ENCODE peak calls at places on chromosomes 2 and 18, in nine cellular contexts. Z is heart left ventricle, Q is upper lobe of left lung, C is neural progenitor cell, V is OCI-LY7, Y is hepatocyte, E is mesenchymal stem cell, P is Peyer's patch, B is GM23248. S is an unnamed sample. For H3K4me1, the result is how much of the 10 kb centered on the place peaks cover.

GRCh38 chr2:196459539-196459938 is 180.0 kb upstream of the CCDC150 start:
- DNase-seq in C (no peak), Y (no peak), Z (no peak), V (no peak), Q (no peak), E (peak), P (no peak), B (no peak), S (no peak)

GRCh38 chr2:162155093-162155492 is 3.0 kb upstream of the GCG start:
- DNase-seq in Q (no peak), B (no peak), E (no peak), C (no peak), V (no peak), Z (no peak), Y (no peak), P (no peak), S (no peak)

GRCh38 chr2:96927420-96928171 is 57.7 kb upstream of the SEMA4C start:
- DNase-seq in E (no peak), B (peak), Z (peak), Y (peak), V (no peak), P (no peak), C (no peak), Q (peak), S (peak)

GRCh38 chr2:180707867-180708205 is 272.6 kb upstream of the UBE2E3 start:
- DNase-seq in Y (peak), V (no peak), B (peak), E (peak), Z (no peak), P (no peak), Q (no peak), C (peak), S (peak)

GRCh38 chr18:48795696-48796095 is 155.1 kb downstream of the SMAD7 start:
- DNase-seq in Z (no peak), V (no peak), E (no peak), C (no peak), Q (no peak), B (no peak), P (no peak), Y (no peak), S (no peak)

GRCh38 chr18:72119082-72119481 is 425.1 kb downstream of the CBLN2 start:
- DNase-seq in B (no peak), C (no peak), E (no peak), Z (no peak), P (no peak), Q (no peak), V (no peak), Y (no peak), S (no peak)

GRCh38 chr2:197198890-197199289 is 111.7 kb downstream of the ANKRD44 start:
- DNase-seq in C (no peak), Z (peak), Q (peak), Y (no peak), P (peak), E (no peak), B (no peak), V (peak), S (no peak)

GRCh38 chr2:32485399-32485798 is 128.6 kb downstream of the BIRC6 start:
- DNase-seq in P (no peak), B (peak), V (no peak), E (no peak), C (no peak), Y (no peak), Z (no peak), Q (no peak), S (no peak)

GRCh38 chr2:171523969-171524401 is 1.7 kb downstream of the CYBRD1 start:
- DNase-seq in V (no peak), Z (no peak), B (peak), C (peak), Y (peak), Q (peak), P (no peak), E (no peak), S (no peak)

GRCh38 chr2:140117371-140117770 is 1337.2 kb upstream of the NXPH2 start:
- DNase-seq in B (no peak), E (no peak), Q (no peak), C (no peak), P (no peak), V (no peak), Z (no peak), Y (peak), S (no peak)

GRCh38 chr2:60707750-60708371 is 48.2 kb upstream of the PAPOLG start:
- DNase-seq in C (peak), P (no peak), Q (no peak), B (peak), Y (peak), V (peak), Z (no peak), E (peak), S (no peak)

GRCh38 chr18:30522288-30522929 is 520.1 kb downstream of the DSC3 start:
- DNase-seq in Y (no peak), V (no peak), P (no peak), Q (no peak), B (no peak), E (no peak), Z (no peak), C (no peak), S (no peak)

GRCh38 chr2:127619901-127620705 is 25.9 kb upstream of the GPR17 start:
- DNase-seq in Z (no peak), V (no peak), E (no peak), Y (peak), C (no peak), Q (peak), B (no peak), P (peak), S (peak)

GRCh38 chr2:150732064-150732463 is 244.6 kb upstream of the RND3 start:
- DNase-seq in C (no peak), P (no peak), Y (no peak), Z (no peak), V (no peak), B (peak), Q (no peak), E (peak), S (no peak)

GRCh38 chr18:47260138-47260923 is 8.9 kb upstream of the SKOR2 start:
- DNase-seq in Z (peak), B (peak), C (peak), Y (peak), P (no peak), V (no peak), Q (peak), E (peak), S (peak)

GRCh38 chr18:48592540-48592939 is 53.7 kb downstream of the CTIF start:
- DNase-seq in V (no peak), C (peak), P (no peak), Z (no peak), B (no peak), E (no peak), Y (no peak), Q (no peak), S (no peak)

GRCh38 chr2:137969418-137969765 is 5.1 kb downstream of the HNMT start:
- DNase-seq in C (no peak), E (peak), Z (no peak), P (no peak), Q (peak), V (no peak), B (peak), Y (no peak), S (no peak)

GRCh38 chr2:100953406-100954043 is 48.6 kb upstream of the RPL31 start:
- DNase-seq in P (no peak), B (no peak), C (no peak), V (no peak), E (no peak), Y (no peak), Z (no peak), Q (no peak), S (no peak)

GRCh38 chr18:76387608-76388007 is 107.4 kb downstream of the ZNF516 start:
- DNase-seq in Y (no peak), Q (peak), E (no peak), C (no peak), B (no peak), V (no peak), Z (no peak), P (no peak), S (no peak)

GRCh38 chr2:10924441-10924840 is 12.7 kb downstream of the KCNF1 start:
- DNase-seq in Z (no peak), B (no peak), V (no peak), P (no peak), Y (no peak), Q (no peak), C (no peak), E (no peak), S (no peak)

GRCh38 chr2:223012291-223012690 is 39.7 kb upstream of the KCNE4 start:
- DNase-seq in V (no peak), B (no peak), Y (no peak), Q (no peak), E (no peak), Z (no peak), C (no peak), P (no peak), S (no peak)

GRCh38 chr18:75344615-75345014 is 82.9 kb downstream of the SMIM21 start:
- DNase-seq in Y (no peak), E (no peak), C (no peak), P (no peak), B (no peak), Q (no peak), Z (no peak), V (no peak), S (no peak)

GRCh38 chr18:21463718-21464117 is 136.8 kb downstream of the ESCO1 start:
- DNase-seq in Y (no peak), Z (no peak), C (no peak), B (no peak), V (no peak), P (no peak), Q (no peak), E (no peak), S (no peak)

GRCh38 chr2:218387369-218388194 is 5.5 kb downstream of the SLC11A1 start:
- DNase-seq in Q (peak), P (no peak), Y (peak), C (peak), B (peak), Z (peak), E (peak), V (no peak), S (no peak)

GRCh38 chr2:126874961-126875360 is 23.7 kb upstream of the TEX51 start:
- DNase-seq in B (no peak), C (no peak), E (no peak), Y (peak), Z (no peak), P (no peak), Q (peak), V (no peak), S (no peak)

GRCh38 chr18:55503167-55503820 is 84.7 kb downstream of the TCF4 start:
- DNase-seq in P (no peak), V (no peak), Q (no peak), Y (no peak), E (no peak), Z (no peak), B (no peak), C (no peak), S (no peak)

GRCh38 chr2:176085861-176086771 is 2.4 kb upstream of the EVX2 start:
- DNase-seq in Y (peak), Z (peak), E (no peak), V (no peak), B (peak), C (peak), Q (no peak), P (no peak), S (no peak)
- H3K4me3 ChIP-seq in Y (peak), Z (no peak), E (peak), V (no peak), B (peak), C (peak), Q (no peak), P (no peak), S (no peak)

GRCh38 chr2:203659650-203660049 is 46.8 kb upstream of the CD28 start:
- DNase-seq in V (peak), Y (no peak), P (no peak), B (no peak), E (no peak), Q (no peak), Z (no peak), C (no peak), S (no peak)
- H3K4me1 ChIP-seq in V (half or more), Y (under half), P (under half), B (under half), E (under half), Q (under half), Z (under half), C (under half), S (under half)

GRCh38 chr2:237500681-237501424 is 13.8 kb downstream of the MLPH start:
- DNase-seq in Z (no peak), E (peak), Y (peak), Q (no peak), V (no peak), C (no peak), B (peak), P (no peak), S (no peak)
- H3K4me3 ChIP-seq in Z (no peak), E (peak), Y (no peak), Q (no peak), V (no peak), C (no peak), B (peak), P (no peak), S (no peak)

DNA sequence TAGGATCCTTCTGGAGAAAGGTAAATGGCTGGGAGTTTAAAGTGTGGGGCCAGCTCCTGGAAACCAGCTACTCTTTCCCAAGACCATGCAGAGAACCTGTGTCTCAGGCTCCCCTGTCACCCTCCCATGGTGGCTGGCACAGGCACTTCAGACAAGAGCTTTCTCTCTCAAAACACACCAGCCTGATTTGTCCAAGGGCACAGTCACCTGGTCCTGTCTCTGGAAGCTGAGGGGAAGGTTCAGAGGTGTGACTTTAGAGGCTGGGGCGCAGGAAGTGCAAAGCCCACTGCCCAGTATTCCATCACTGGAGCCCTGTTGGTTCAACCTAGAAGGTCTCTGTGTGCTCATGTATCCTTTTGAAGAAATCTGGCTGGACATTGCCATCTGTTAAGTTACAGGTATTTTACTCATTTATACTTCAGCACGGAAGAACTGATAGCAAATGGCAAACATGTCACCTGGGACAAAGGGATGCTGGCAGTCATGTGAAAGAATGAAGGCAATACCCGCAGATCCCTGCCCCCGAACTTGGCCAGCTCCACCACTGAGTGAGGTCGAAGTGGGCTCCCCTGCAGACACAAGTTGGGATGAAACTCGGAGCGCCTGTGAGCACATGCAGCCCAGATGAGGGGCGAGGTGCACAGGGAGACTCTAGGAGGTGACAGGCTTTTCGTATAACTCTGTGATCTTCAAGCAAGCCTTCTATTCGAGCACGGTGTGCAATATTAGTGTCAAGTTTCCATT is 96.9 kb upstream of the MGAT4A start:
- DNase-seq in E (no peak), Y (no peak), Z (no peak), Q (no peak), B (no peak), V (no peak), C (no peak), P (no peak), S (no peak)
- H3K4me1 ChIP-seq in E (under half), Y (under half), Z (under half), Q (under half), B (under half), V (under half), C (under half), P (under half), S (under half)